ENCODE peak calls at places on chromosome 16, in eight cellular contexts. One of them, this sample, is unnamed.

GRCh38 chr16:82936941-82937551 is 310.3 kb downstream of the CDH13 start:
- DNase-seq in ascending aorta: no peak
- DNase-seq in effector memory CD4-positive, alpha-beta T cell: no peak
- DNase-seq in substantia nigra: no peak
- DNase-seq in tibial artery: no peak
- DNase-seq in RWPE1: peak; percentile 13
- DNase-seq in mesendoderm: peak; percentile 22
- DNase-seq in psoas muscle: no peak
- DNase-seq in this sample: no peak

GRCh38 chr16:27639588-27640276 is 89.8 kb downstream of the KATNIP start:
- DNase-seq in ascending aorta: no peak
- DNase-seq in effector memory CD4-positive, alpha-beta T cell: no peak
- DNase-seq in substantia nigra: no peak
- DNase-seq in tibial artery: no peak
- DNase-seq in RWPE1: peak; percentile 62
- DNase-seq in mesendoderm: peak; percentile 70
- DNase-seq in psoas muscle: no peak
- DNase-seq in this sample: no peak

GRCh38 chr16:1691276-1691675 is 13.2 kb downstream of the JPT2 start:
- DNase-seq in ascending aorta: no peak
- DNase-seq in effector memory CD4-positive, alpha-beta T cell: no peak
- DNase-seq in substantia nigra: no peak
- DNase-seq in tibial artery: no peak
- DNase-seq in RWPE1: peak; percentile 29
- DNase-seq in mesendoderm: no peak
- DNase-seq in psoas muscle: no peak
- DNase-seq in this sample: no peak

GRCh38 chr16:57916735-57917450 is 54.0 kb downstream of the CNGB1 start:
- DNase-seq in ascending aorta: no peak
- DNase-seq in effector memory CD4-positive, alpha-beta T cell: no peak
- DNase-seq in substantia nigra: no peak
- DNase-seq in tibial artery: no peak
- DNase-seq in RWPE1: peak; percentile 88
- DNase-seq in mesendoderm: no peak
- DNase-seq in psoas muscle: no peak
- DNase-seq in this sample: no peak

GRCh38 chr16:17921357-17921978 is 415.1 kb downstream of the NPIPA8 start:
- DNase-seq in ascending aorta: no peak
- DNase-seq in effector memory CD4-positive, alpha-beta T cell: peak; percentile 38
- DNase-seq in substantia nigra: no peak
- DNase-seq in tibial artery: no peak
- DNase-seq in RWPE1: no peak
- DNase-seq in mesendoderm: peak; percentile 62
- DNase-seq in psoas muscle: no peak
- DNase-seq in this sample: no peak

GRCh38 chr16:52578007-52578828 is 31.3 kb upstream of the TOX3 start:
- DNase-seq in ascending aorta: no peak
- DNase-seq in effector memory CD4-positive, alpha-beta T cell: no peak
- DNase-seq in substantia nigra: no peak
- DNase-seq in tibial artery: no peak
- DNase-seq in RWPE1: no peak
- DNase-seq in mesendoderm: no peak
- DNase-seq in psoas muscle: no peak
- DNase-seq in this sample: no peak

GRCh38 chr16:84482001-84482891 is 22.2 kb downstream of the MEAK7 start:
- DNase-seq in ascending aorta: no peak
- DNase-seq in effector memory CD4-positive, alpha-beta T cell: no peak
- DNase-seq in substantia nigra: no peak
- DNase-seq in tibial artery: no peak
- DNase-seq in RWPE1: no peak
- DNase-seq in mesendoderm: no peak
- DNase-seq in psoas muscle: no peak
- DNase-seq in this sample: no peak

GRCh38 chr16:14529010-14529669 is 100.9 kb downstream of the PARN start:
- DNase-seq in ascending aorta: peak; percentile 85
- DNase-seq in effector memory CD4-positive, alpha-beta T cell: peak; percentile 13
- DNase-seq in substantia nigra: no peak
- DNase-seq in tibial artery: peak; percentile 63
- DNase-seq in RWPE1: peak; percentile 57
- DNase-seq in mesendoderm: peak; percentile 89
- DNase-seq in psoas muscle: peak; percentile 71
- DNase-seq in this sample: no peak

GRCh38 chr16:47045459-47045858 is 72.0 kb upstream of the DNAJA2 start:
- DNase-seq in ascending aorta: no peak
- DNase-seq in effector memory CD4-positive, alpha-beta T cell: no peak
- DNase-seq in substantia nigra: no peak
- DNase-seq in tibial artery: no peak
- DNase-seq in RWPE1: no peak
- DNase-seq in mesendoderm: no peak
- DNase-seq in psoas muscle: no peak
- DNase-seq in this sample: no peak

GRCh38 chr16:77594798-77595625 is 127.3 kb upstream of the NUDT7 start:
- DNase-seq in ascending aorta: no peak
- DNase-seq in effector memory CD4-positive, alpha-beta T cell: no peak
- DNase-seq in substantia nigra: no peak
- DNase-seq in tibial artery: no peak
- DNase-seq in RWPE1: no peak
- DNase-seq in mesendoderm: no peak
- DNase-seq in psoas muscle: no peak
- DNase-seq in this sample: no peak

DNA sequence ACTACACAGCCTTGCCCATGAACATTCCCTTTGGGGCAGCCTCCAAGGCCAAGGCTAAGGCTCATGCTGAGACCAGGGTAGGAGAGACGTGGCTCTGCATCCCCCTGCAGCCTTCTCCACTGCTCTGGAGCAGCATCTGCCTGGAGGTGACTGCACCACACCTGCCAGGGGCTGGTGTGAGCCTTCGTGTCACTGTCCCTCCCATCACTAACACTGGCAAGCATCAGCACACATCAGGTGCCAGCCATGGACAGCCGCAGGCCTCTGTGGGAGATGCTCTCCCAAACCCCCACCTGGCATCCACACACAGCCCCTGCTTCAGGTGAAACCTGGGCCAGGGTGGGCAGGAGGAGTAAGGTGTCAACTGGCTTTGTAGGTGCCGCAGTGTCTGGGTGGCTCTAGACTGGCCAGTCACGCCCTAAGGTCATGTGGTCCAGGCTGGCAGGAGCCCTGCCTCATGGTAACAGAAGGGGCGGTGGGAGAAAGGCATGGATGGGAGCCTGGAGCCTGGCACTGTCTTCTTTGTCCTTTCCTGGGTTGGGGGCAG is 18.1 kb upstream of the MTSS2 start:
- DNase-seq in ascending aorta: no peak
- DNase-seq in effector memory CD4-positive, alpha-beta T cell: no peak
- DNase-seq in substantia nigra: no peak
- DNase-seq in tibial artery: no peak
- DNase-seq in RWPE1: no peak
- DNase-seq in mesendoderm: no peak
- DNase-seq in psoas muscle: no peak
- DNase-seq in this sample: no peak
- H3K27ac ChIP-seq in ascending aorta: peak overlapping the region; percentile 96
- H3K27ac ChIP-seq in effector memory CD4-positive, alpha-beta T cell: no peak overlapping the region
- H3K27ac ChIP-seq in substantia nigra: no peak overlapping the region
- H3K27ac ChIP-seq in tibial artery: peak overlapping the region; percentile 99
- H3K27ac ChIP-seq in RWPE1: peak overlapping the region; percentile 100
- H3K27ac ChIP-seq in mesendoderm: no peak overlapping the region
- H3K27ac ChIP-seq in psoas muscle: peak overlapping the region; percentile 85
- H3K27ac ChIP-seq in this sample: peak overlapping the region; percentile 65

DNA sequence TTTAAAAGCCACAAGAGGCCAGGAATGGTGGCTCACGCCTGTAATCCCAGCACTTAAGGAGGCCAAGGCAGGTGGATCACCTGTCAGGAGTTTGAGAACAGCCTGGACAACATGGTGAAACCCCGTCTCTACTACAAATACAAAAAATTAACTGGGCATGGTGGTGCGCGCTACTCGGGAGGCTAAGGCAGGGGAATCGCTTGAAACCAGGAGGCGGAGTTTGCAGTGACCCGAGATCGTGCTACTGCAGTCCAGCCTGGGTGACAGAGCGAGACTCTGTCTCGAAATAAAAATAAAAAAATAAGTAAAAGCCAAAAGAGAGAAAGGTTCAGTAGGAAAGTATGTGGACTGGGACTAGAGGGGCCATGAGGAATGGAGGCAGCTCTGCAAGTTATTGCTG is 13.1 kb upstream of the ITGAL start:
- DNase-seq in ascending aorta: no peak
- DNase-seq in effector memory CD4-positive, alpha-beta T cell: no peak
- DNase-seq in substantia nigra: no peak
- DNase-seq in tibial artery: no peak
- DNase-seq in RWPE1: no peak
- DNase-seq in mesendoderm: no peak
- DNase-seq in psoas muscle: no peak
- DNase-seq in this sample: no peak
- H3K27ac ChIP-seq in ascending aorta: no peak overlapping the region
- H3K27ac ChIP-seq in effector memory CD4-positive, alpha-beta T cell: peak overlapping the region; percentile 48
- H3K27ac ChIP-seq in substantia nigra: no peak overlapping the region
- H3K27ac ChIP-seq in tibial artery: no peak overlapping the region
- H3K27ac ChIP-seq in RWPE1: no peak overlapping the region
- H3K27ac ChIP-seq in mesendoderm: no peak overlapping the region
- H3K27ac ChIP-seq in psoas muscle: no peak overlapping the region
- H3K27ac ChIP-seq in this sample: peak overlapping the region; percentile 68

DNA sequence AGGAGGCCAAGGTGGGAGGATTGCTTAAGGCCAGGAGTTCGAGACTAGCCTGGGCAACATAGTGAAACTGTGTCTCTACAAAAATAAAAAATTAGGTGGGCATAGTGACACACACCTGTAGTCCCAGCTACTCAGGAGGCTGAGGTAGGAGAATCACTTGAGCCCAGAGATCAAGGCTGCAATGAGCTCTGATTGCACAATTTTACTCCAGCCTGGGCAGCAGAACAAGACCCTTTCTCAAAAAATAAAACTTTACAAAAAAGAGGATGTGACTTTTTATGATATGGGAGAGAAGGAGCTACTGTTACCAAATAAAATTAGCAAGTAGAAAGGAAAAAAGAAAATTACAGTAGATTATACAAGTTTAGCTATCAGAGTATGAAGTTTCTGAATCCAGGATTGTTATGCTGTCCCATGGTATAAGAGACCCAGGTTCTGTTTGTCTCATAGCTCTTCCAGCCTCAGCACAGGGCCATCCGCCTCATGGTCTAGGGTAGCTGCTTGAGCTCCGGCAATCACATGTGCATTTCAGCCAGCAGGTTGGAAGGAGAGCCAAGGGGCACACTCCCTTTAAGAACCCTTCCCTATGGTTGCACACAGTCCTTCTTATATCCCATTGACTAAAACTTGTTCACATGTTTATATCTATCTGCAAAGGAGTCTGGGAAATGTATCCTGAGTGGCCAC is 13.5 kb downstream of the EEF2K start:
- DNase-seq in ascending aorta: no peak
- DNase-seq in effector memory CD4-positive, alpha-beta T cell: no peak
- DNase-seq in substantia nigra: no peak
- DNase-seq in tibial artery: no peak
- DNase-seq in RWPE1: no peak
- DNase-seq in mesendoderm: no peak
- DNase-seq in psoas muscle: no peak
- DNase-seq in this sample: no peak
- H3K27ac ChIP-seq in ascending aorta: peak overlapping the region; percentile 82
- H3K27ac ChIP-seq in effector memory CD4-positive, alpha-beta T cell: no peak overlapping the region
- H3K27ac ChIP-seq in substantia nigra: no peak overlapping the region
- H3K27ac ChIP-seq in tibial artery: peak overlapping the region; percentile 80
- H3K27ac ChIP-seq in RWPE1: no peak overlapping the region
- H3K27ac ChIP-seq in mesendoderm: no peak overlapping the region
- H3K27ac ChIP-seq in psoas muscle: peak overlapping the region; percentile 96
- H3K27ac ChIP-seq in this sample: no peak overlapping the region

GRCh38 chr16:68296693-68297092 is 14.1 kb downstream of the SLC7A6OS start:
- DNase-seq in ascending aorta: no peak
- DNase-seq in effector memory CD4-positive, alpha-beta T cell: no peak
- DNase-seq in substantia nigra: no peak
- DNase-seq in tibial artery: no peak
- DNase-seq in RWPE1: no peak
- DNase-seq in mesendoderm: no peak
- DNase-seq in psoas muscle: no peak
- DNase-seq in this sample: no peak
- H3K27ac ChIP-seq in ascending aorta: no peak overlapping the region
- H3K27ac ChIP-seq in effector memory CD4-positive, alpha-beta T cell: no peak overlapping the region
- H3K27ac ChIP-seq in substantia nigra: no peak overlapping the region
- H3K27ac ChIP-seq in tibial artery: no peak overlapping the region
- H3K27ac ChIP-seq in RWPE1: peak overlapping the region; percentile 47
- H3K27ac ChIP-seq in mesendoderm: no peak overlapping the region
- H3K27ac ChIP-seq in psoas muscle: peak overlapping the region; percentile 25
- H3K27ac ChIP-seq in this sample: no peak overlapping the region

GRCh38 chr16:54926166-54926838 is 4.4 kb upstream of the IRX5 start:
- DNase-seq in ascending aorta: no peak
- DNase-seq in effector memory CD4-positive, alpha-beta T cell: no peak
- DNase-seq in substantia nigra: no peak
- DNase-seq in tibial artery: no peak
- DNase-seq in RWPE1: no peak
- DNase-seq in mesendoderm: no peak
- DNase-seq in psoas muscle: no peak
- DNase-seq in this sample: no peak

GRCh38 chr16:54923988-54924387 is 6.7 kb upstream of the IRX5 start:
- DNase-seq in ascending aorta: no peak
- DNase-seq in effector memory CD4-positive, alpha-beta T cell: no peak
- DNase-seq in substantia nigra: no peak
- DNase-seq in tibial artery: no peak
- DNase-seq in RWPE1: no peak
- DNase-seq in mesendoderm: no peak
- DNase-seq in psoas muscle: no peak
- DNase-seq in this sample: no peak

GRCh38 chr16:54923055-54923473 is 7.6 kb upstream of the IRX5 start:
- DNase-seq in ascending aorta: no peak
- DNase-seq in effector memory CD4-positive, alpha-beta T cell: no peak
- DNase-seq in substantia nigra: no peak
- DNase-seq in tibial artery: no peak
- DNase-seq in RWPE1: no peak
- DNase-seq in mesendoderm: no peak
- DNase-seq in psoas muscle: no peak
- DNase-seq in this sample: no peak

DNA sequence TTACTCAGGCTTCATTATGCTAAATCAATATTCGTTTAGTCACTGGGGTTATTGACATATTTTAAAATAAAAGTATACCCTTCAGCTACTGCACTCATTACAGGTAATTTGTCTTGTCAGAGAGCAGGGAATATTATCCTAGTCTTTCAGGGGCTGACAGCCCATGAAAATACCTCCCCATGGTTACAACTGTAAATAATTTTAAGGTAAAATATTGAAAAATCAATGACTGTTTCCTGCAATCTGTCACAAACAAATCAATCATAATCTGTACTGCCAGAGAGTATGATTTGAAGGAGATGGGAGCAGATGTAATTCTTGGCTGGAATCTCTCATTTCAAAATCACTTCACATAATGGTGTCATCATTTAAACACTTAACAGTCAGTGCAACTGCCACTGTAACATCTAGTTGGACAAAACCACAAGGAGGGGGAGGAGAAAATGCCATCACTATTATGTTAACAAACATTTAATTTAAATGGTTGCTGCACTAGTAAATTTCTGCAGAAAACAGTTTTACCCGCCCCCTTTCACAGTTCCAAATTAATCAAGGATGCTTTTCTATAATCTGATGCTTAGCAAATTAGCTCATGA is 9.3 kb upstream of the IRX5 start:
- DNase-seq in ascending aorta: no peak
- DNase-seq in effector memory CD4-positive, alpha-beta T cell: no peak
- DNase-seq in substantia nigra: no peak
- DNase-seq in tibial artery: no peak
- DNase-seq in RWPE1: no peak
- DNase-seq in mesendoderm: no peak
- DNase-seq in psoas muscle: no peak
- DNase-seq in this sample: no peak
- H3K27ac ChIP-seq in ascending aorta: no peak overlapping the region
- H3K27ac ChIP-seq in effector memory CD4-positive, alpha-beta T cell: no peak overlapping the region
- H3K27ac ChIP-seq in substantia nigra: no peak overlapping the region
- H3K27ac ChIP-seq in tibial artery: no peak overlapping the region
- H3K27ac ChIP-seq in RWPE1: no peak overlapping the region
- H3K27ac ChIP-seq in mesendoderm: no peak overlapping the region
- H3K27ac ChIP-seq in psoas muscle: peak overlapping the region; percentile 97
- H3K27ac ChIP-seq in this sample: no peak overlapping the region

This sample was measured in left lung.